ENCODE peak calls at places on chromosome 15, in six cellular contexts. One of them, this sample, is unnamed.

GRCh38 chr15:40354408-40355171 is 3.4 kb upstream of the DISP2 start:
- DNase-seq in NCI-H2029: no peak
- DNase-seq in NCI-H748 treated with DMSO at 0.1 percent for 48 hours: no peak
- DNase-seq in activated CD8-positive, alpha-beta memory T cell treated with anti-CD3 and anti-CD28 coated beads for 24 hours: no peak
- DNase-seq in stimulated activated CD4-positive, alpha-beta T cell treated with anti-CD3 and anti-CD28 coated beads, Interleukin-2, amount 100 ng/mL, for 48 hours: no peak
- DNase-seq in CD4-positive, CD25-positive, alpha-beta regulatory T cell: no peak
- DNase-seq in this sample: no peak

GRCh38 chr15:80785335-80785734 is 6.2 kb downstream of the CEMIP start:
- DNase-seq in NCI-H2029: no peak
- DNase-seq in NCI-H748 treated with DMSO at 0.1 percent for 48 hours: no peak
- DNase-seq in activated CD8-positive, alpha-beta memory T cell treated with anti-CD3 and anti-CD28 coated beads for 24 hours: no peak
- DNase-seq in stimulated activated CD4-positive, alpha-beta T cell treated with anti-CD3 and anti-CD28 coated beads, Interleukin-2, amount 100 ng/mL, for 48 hours: no peak
- DNase-seq in CD4-positive, CD25-positive, alpha-beta regulatory T cell: no peak
- DNase-seq in this sample: no peak

GRCh38 chr15:98653686-98654085 is 5.3 kb downstream of the IGF1R start:
- DNase-seq in NCI-H2029: no peak
- DNase-seq in NCI-H748 treated with DMSO at 0.1 percent for 48 hours: no peak
- DNase-seq in activated CD8-positive, alpha-beta memory T cell treated with anti-CD3 and anti-CD28 coated beads for 24 hours: no peak
- DNase-seq in stimulated activated CD4-positive, alpha-beta T cell treated with anti-CD3 and anti-CD28 coated beads, Interleukin-2, amount 100 ng/mL, for 48 hours: no peak
- DNase-seq in CD4-positive, CD25-positive, alpha-beta regulatory T cell: peak; percentile 7
- DNase-seq in this sample: no peak

GRCh38 chr15:89812126-89812846 is 2.4 kb downstream of the ANPEP start:
- DNase-seq in NCI-H2029: no peak
- DNase-seq in NCI-H748 treated with DMSO at 0.1 percent for 48 hours: no peak
- DNase-seq in activated CD8-positive, alpha-beta memory T cell treated with anti-CD3 and anti-CD28 coated beads for 24 hours: no peak
- DNase-seq in stimulated activated CD4-positive, alpha-beta T cell treated with anti-CD3 and anti-CD28 coated beads, Interleukin-2, amount 100 ng/mL, for 48 hours: no peak
- DNase-seq in CD4-positive, CD25-positive, alpha-beta regulatory T cell: no peak
- DNase-seq in this sample: peak; percentile 73

GRCh38 chr15:28977377-28978010 is 91.7 kb downstream of the APBA2 start:
- DNase-seq in NCI-H2029: no peak
- DNase-seq in NCI-H748 treated with DMSO at 0.1 percent for 48 hours: no peak
- DNase-seq in activated CD8-positive, alpha-beta memory T cell treated with anti-CD3 and anti-CD28 coated beads for 24 hours: peak; percentile 46
- DNase-seq in stimulated activated CD4-positive, alpha-beta T cell treated with anti-CD3 and anti-CD28 coated beads, Interleukin-2, amount 100 ng/mL, for 48 hours: no peak
- DNase-seq in CD4-positive, CD25-positive, alpha-beta regulatory T cell: no peak
- DNase-seq in this sample: peak; percentile 99

GRCh38 chr15:90592144-90592887 is 62.6 kb downstream of the CRTC3 start:
- DNase-seq in NCI-H2029: no peak
- DNase-seq in NCI-H748 treated with DMSO at 0.1 percent for 48 hours: no peak
- DNase-seq in activated CD8-positive, alpha-beta memory T cell treated with anti-CD3 and anti-CD28 coated beads for 24 hours: no peak
- DNase-seq in stimulated activated CD4-positive, alpha-beta T cell treated with anti-CD3 and anti-CD28 coated beads, Interleukin-2, amount 100 ng/mL, for 48 hours: no peak
- DNase-seq in CD4-positive, CD25-positive, alpha-beta regulatory T cell: no peak
- DNase-seq in this sample: peak; percentile 57

GRCh38 chr15:20340931-20341661 is 200.5 kb downstream of the GOLGA6L6 start:
- DNase-seq in NCI-H2029: no peak
- DNase-seq in NCI-H748 treated with DMSO at 0.1 percent for 48 hours: no peak
- DNase-seq in activated CD8-positive, alpha-beta memory T cell treated with anti-CD3 and anti-CD28 coated beads for 24 hours: peak; percentile 72
- DNase-seq in stimulated activated CD4-positive, alpha-beta T cell treated with anti-CD3 and anti-CD28 coated beads, Interleukin-2, amount 100 ng/mL, for 48 hours: no peak
- DNase-seq in CD4-positive, CD25-positive, alpha-beta regulatory T cell: peak; percentile 24
- DNase-seq in this sample: peak; percentile 19

GRCh38 chr15:91465696-91466095 is 365.6 kb downstream of the SV2B start:
- DNase-seq in NCI-H2029: peak; percentile 28
- DNase-seq in NCI-H748 treated with DMSO at 0.1 percent for 48 hours: peak; percentile 76
- DNase-seq in activated CD8-positive, alpha-beta memory T cell treated with anti-CD3 and anti-CD28 coated beads for 24 hours: no peak
- DNase-seq in stimulated activated CD4-positive, alpha-beta T cell treated with anti-CD3 and anti-CD28 coated beads, Interleukin-2, amount 100 ng/mL, for 48 hours: no peak
- DNase-seq in CD4-positive, CD25-positive, alpha-beta regulatory T cell: no peak
- DNase-seq in this sample: no peak

GRCh38 chr15:31609243-31609642 is 282.6 kb downstream of the KLF13 start:
- DNase-seq in NCI-H2029: no peak
- DNase-seq in NCI-H748 treated with DMSO at 0.1 percent for 48 hours: no peak
- DNase-seq in activated CD8-positive, alpha-beta memory T cell treated with anti-CD3 and anti-CD28 coated beads for 24 hours: no peak
- DNase-seq in stimulated activated CD4-positive, alpha-beta T cell treated with anti-CD3 and anti-CD28 coated beads, Interleukin-2, amount 100 ng/mL, for 48 hours: no peak
- DNase-seq in CD4-positive, CD25-positive, alpha-beta regulatory T cell: no peak
- DNase-seq in this sample: no peak

GRCh38 chr15:89829616-89830440 is 15.2 kb upstream of the ANPEP start:
- DNase-seq in NCI-H2029: no peak
- DNase-seq in NCI-H748 treated with DMSO at 0.1 percent for 48 hours: no peak
- DNase-seq in activated CD8-positive, alpha-beta memory T cell treated with anti-CD3 and anti-CD28 coated beads for 24 hours: no peak
- DNase-seq in stimulated activated CD4-positive, alpha-beta T cell treated with anti-CD3 and anti-CD28 coated beads, Interleukin-2, amount 100 ng/mL, for 48 hours: no peak
- DNase-seq in CD4-positive, CD25-positive, alpha-beta regulatory T cell: no peak
- DNase-seq in this sample: no peak

GRCh38 chr15:38243278-38243677 is 9.4 kb upstream of the SPRED1 start:
- DNase-seq in NCI-H2029: no peak
- DNase-seq in NCI-H748 treated with DMSO at 0.1 percent for 48 hours: no peak
- DNase-seq in activated CD8-positive, alpha-beta memory T cell treated with anti-CD3 and anti-CD28 coated beads for 24 hours: no peak
- DNase-seq in stimulated activated CD4-positive, alpha-beta T cell treated with anti-CD3 and anti-CD28 coated beads, Interleukin-2, amount 100 ng/mL, for 48 hours: no peak
- DNase-seq in CD4-positive, CD25-positive, alpha-beta regulatory T cell: no peak
- DNase-seq in this sample: no peak

GRCh38 chr15:58015565-58015964 is 49.9 kb downstream of the ALDH1A2 start:
- DNase-seq in NCI-H2029: no peak
- DNase-seq in NCI-H748 treated with DMSO at 0.1 percent for 48 hours: no peak
- DNase-seq in activated CD8-positive, alpha-beta memory T cell treated with anti-CD3 and anti-CD28 coated beads for 24 hours: no peak
- DNase-seq in stimulated activated CD4-positive, alpha-beta T cell treated with anti-CD3 and anti-CD28 coated beads, Interleukin-2, amount 100 ng/mL, for 48 hours: no peak
- DNase-seq in CD4-positive, CD25-positive, alpha-beta regulatory T cell: no peak
- DNase-seq in this sample: no peak

GRCh38 chr15:99429681-99430081 is 136.1 kb upstream of the MEF2A start:
- DNase-seq in NCI-H2029: no peak
- DNase-seq in NCI-H748 treated with DMSO at 0.1 percent for 48 hours: no peak
- DNase-seq in activated CD8-positive, alpha-beta memory T cell treated with anti-CD3 and anti-CD28 coated beads for 24 hours: no peak
- DNase-seq in stimulated activated CD4-positive, alpha-beta T cell treated with anti-CD3 and anti-CD28 coated beads, Interleukin-2, amount 100 ng/mL, for 48 hours: no peak
- DNase-seq in CD4-positive, CD25-positive, alpha-beta regulatory T cell: no peak
- DNase-seq in this sample: no peak

GRCh38 chr15:48796930-48797329 is 13.9 kb downstream of the CEP152 start:
- DNase-seq in NCI-H2029: no peak
- DNase-seq in NCI-H748 treated with DMSO at 0.1 percent for 48 hours: no peak
- DNase-seq in activated CD8-positive, alpha-beta memory T cell treated with anti-CD3 and anti-CD28 coated beads for 24 hours: no peak
- DNase-seq in stimulated activated CD4-positive, alpha-beta T cell treated with anti-CD3 and anti-CD28 coated beads, Interleukin-2, amount 100 ng/mL, for 48 hours: no peak
- DNase-seq in CD4-positive, CD25-positive, alpha-beta regulatory T cell: peak; percentile 50
- DNase-seq in this sample: no peak

GRCh38 chr15:92714071-92714456 is 58.5 kb upstream of the FAM174B start:
- DNase-seq in NCI-H2029: no peak
- DNase-seq in NCI-H748 treated with DMSO at 0.1 percent for 48 hours: no peak
- DNase-seq in activated CD8-positive, alpha-beta memory T cell treated with anti-CD3 and anti-CD28 coated beads for 24 hours: peak; percentile 65
- DNase-seq in stimulated activated CD4-positive, alpha-beta T cell treated with anti-CD3 and anti-CD28 coated beads, Interleukin-2, amount 100 ng/mL, for 48 hours: no peak
- DNase-seq in CD4-positive, CD25-positive, alpha-beta regulatory T cell: no peak
- DNase-seq in this sample: peak; percentile 28

GRCh38 chr15:74826372-74826819 is at the start of gene CPLX3:
- DNase-seq in NCI-H2029: no peak
- DNase-seq in NCI-H748 treated with DMSO at 0.1 percent for 48 hours: no peak
- DNase-seq in activated CD8-positive, alpha-beta memory T cell treated with anti-CD3 and anti-CD28 coated beads for 24 hours: peak; percentile 71
- DNase-seq in stimulated activated CD4-positive, alpha-beta T cell treated with anti-CD3 and anti-CD28 coated beads, Interleukin-2, amount 100 ng/mL, for 48 hours: peak; percentile 39
- DNase-seq in CD4-positive, CD25-positive, alpha-beta regulatory T cell: no peak
- DNase-seq in this sample: no peak

GRCh38 chr15:61479601-61480000 is 250.5 kb upstream of the RORA start:
- DNase-seq in NCI-H2029: no peak
- DNase-seq in NCI-H748 treated with DMSO at 0.1 percent for 48 hours: no peak
- DNase-seq in activated CD8-positive, alpha-beta memory T cell treated with anti-CD3 and anti-CD28 coated beads for 24 hours: no peak
- DNase-seq in stimulated activated CD4-positive, alpha-beta T cell treated with anti-CD3 and anti-CD28 coated beads, Interleukin-2, amount 100 ng/mL, for 48 hours: no peak
- DNase-seq in CD4-positive, CD25-positive, alpha-beta regulatory T cell: no peak
- DNase-seq in this sample: peak; percentile 27

GRCh38 chr15:39887832-39888231 is 32.2 kb downstream of the GPR176 start:
- DNase-seq in NCI-H2029: no peak
- DNase-seq in NCI-H748 treated with DMSO at 0.1 percent for 48 hours: no peak
- DNase-seq in activated CD8-positive, alpha-beta memory T cell treated with anti-CD3 and anti-CD28 coated beads for 24 hours: no peak
- DNase-seq in stimulated activated CD4-positive, alpha-beta T cell treated with anti-CD3 and anti-CD28 coated beads, Interleukin-2, amount 100 ng/mL, for 48 hours: no peak
- DNase-seq in CD4-positive, CD25-positive, alpha-beta regulatory T cell: peak; percentile 33
- DNase-seq in this sample: peak; percentile 66

GRCh38 chr15:48622227-48622626 is 23.3 kb downstream of the FBN1 start:
- DNase-seq in NCI-H2029: no peak
- DNase-seq in NCI-H748 treated with DMSO at 0.1 percent for 48 hours: no peak
- DNase-seq in activated CD8-positive, alpha-beta memory T cell treated with anti-CD3 and anti-CD28 coated beads for 24 hours: no peak
- DNase-seq in stimulated activated CD4-positive, alpha-beta T cell treated with anti-CD3 and anti-CD28 coated beads, Interleukin-2, amount 100 ng/mL, for 48 hours: no peak
- DNase-seq in CD4-positive, CD25-positive, alpha-beta regulatory T cell: no peak
- DNase-seq in this sample: no peak

GRCh38 chr15:51269496-51269895 is 68.9 kb downstream of the CYP19A1 start:
- DNase-seq in NCI-H2029: no peak
- DNase-seq in NCI-H748 treated with DMSO at 0.1 percent for 48 hours: no peak
- DNase-seq in activated CD8-positive, alpha-beta memory T cell treated with anti-CD3 and anti-CD28 coated beads for 24 hours: no peak
- DNase-seq in stimulated activated CD4-positive, alpha-beta T cell treated with anti-CD3 and anti-CD28 coated beads, Interleukin-2, amount 100 ng/mL, for 48 hours: no peak
- DNase-seq in CD4-positive, CD25-positive, alpha-beta regulatory T cell: no peak
- DNase-seq in this sample: no peak

GRCh38 chr15:29805043-29805707 is 17.1 kb downstream of the TJP1 start:
- DNase-seq in NCI-H2029: no peak
- DNase-seq in NCI-H748 treated with DMSO at 0.1 percent for 48 hours: no peak
- DNase-seq in activated CD8-positive, alpha-beta memory T cell treated with anti-CD3 and anti-CD28 coated beads for 24 hours: no peak
- DNase-seq in stimulated activated CD4-positive, alpha-beta T cell treated with anti-CD3 and anti-CD28 coated beads, Interleukin-2, amount 100 ng/mL, for 48 hours: no peak
- DNase-seq in CD4-positive, CD25-positive, alpha-beta regulatory T cell: no peak
- DNase-seq in this sample: peak; percentile 50

GRCh38 chr15:71313806-71314205 is 198.5 kb downstream of the THSD4 start:
- DNase-seq in NCI-H2029: no peak
- DNase-seq in NCI-H748 treated with DMSO at 0.1 percent for 48 hours: no peak
- DNase-seq in activated CD8-positive, alpha-beta memory T cell treated with anti-CD3 and anti-CD28 coated beads for 24 hours: no peak
- DNase-seq in stimulated activated CD4-positive, alpha-beta T cell treated with anti-CD3 and anti-CD28 coated beads, Interleukin-2, amount 100 ng/mL, for 48 hours: no peak
- DNase-seq in CD4-positive, CD25-positive, alpha-beta regulatory T cell: no peak
- DNase-seq in this sample: no peak

GRCh38 chr15:80093854-80094418 is 34.5 kb downstream of the ZFAND6 start:
- DNase-seq in NCI-H2029: no peak
- DNase-seq in NCI-H748 treated with DMSO at 0.1 percent for 48 hours: no peak
- DNase-seq in activated CD8-positive, alpha-beta memory T cell treated with anti-CD3 and anti-CD28 coated beads for 24 hours: no peak
- DNase-seq in stimulated activated CD4-positive, alpha-beta T cell treated with anti-CD3 and anti-CD28 coated beads, Interleukin-2, amount 100 ng/mL, for 48 hours: peak; percentile 7
- DNase-seq in CD4-positive, CD25-positive, alpha-beta regulatory T cell: no peak
- DNase-seq in this sample: peak; percentile 68

GRCh38 chr15:91385301-91385700 is 285.2 kb downstream of the SV2B start:
- DNase-seq in NCI-H2029: no peak
- DNase-seq in NCI-H748 treated with DMSO at 0.1 percent for 48 hours: no peak
- DNase-seq in activated CD8-positive, alpha-beta memory T cell treated with anti-CD3 and anti-CD28 coated beads for 24 hours: no peak
- DNase-seq in stimulated activated CD4-positive, alpha-beta T cell treated with anti-CD3 and anti-CD28 coated beads, Interleukin-2, amount 100 ng/mL, for 48 hours: no peak
- DNase-seq in CD4-positive, CD25-positive, alpha-beta regulatory T cell: no peak
- DNase-seq in this sample: peak; percentile 13

GRCh38 chr15:51086409-51086808 is 8.3 kb downstream of the TNFAIP8L3 start:
- DNase-seq in NCI-H2029: no peak
- DNase-seq in NCI-H748 treated with DMSO at 0.1 percent for 48 hours: no peak
- DNase-seq in activated CD8-positive, alpha-beta memory T cell treated with anti-CD3 and anti-CD28 coated beads for 24 hours: no peak
- DNase-seq in stimulated activated CD4-positive, alpha-beta T cell treated with anti-CD3 and anti-CD28 coated beads, Interleukin-2, amount 100 ng/mL, for 48 hours: no peak
- DNase-seq in CD4-positive, CD25-positive, alpha-beta regulatory T cell: no peak
- DNase-seq in this sample: no peak

GRCh38 chr15:39735120-39735717 is 47.4 kb downstream of the FSIP1 start:
- DNase-seq in NCI-H2029: no peak
- DNase-seq in NCI-H748 treated with DMSO at 0.1 percent for 48 hours: no peak
- DNase-seq in activated CD8-positive, alpha-beta memory T cell treated with anti-CD3 and anti-CD28 coated beads for 24 hours: no peak
- DNase-seq in stimulated activated CD4-positive, alpha-beta T cell treated with anti-CD3 and anti-CD28 coated beads, Interleukin-2, amount 100 ng/mL, for 48 hours: no peak
- DNase-seq in CD4-positive, CD25-positive, alpha-beta regulatory T cell: no peak
- DNase-seq in this sample: no peak

GRCh38 chr15:51092480-51092879 is 2.2 kb downstream of the TNFAIP8L3 start:
- DNase-seq in NCI-H2029: no peak
- DNase-seq in NCI-H748 treated with DMSO at 0.1 percent for 48 hours: no peak
- DNase-seq in activated CD8-positive, alpha-beta memory T cell treated with anti-CD3 and anti-CD28 coated beads for 24 hours: no peak
- DNase-seq in stimulated activated CD4-positive, alpha-beta T cell treated with anti-CD3 and anti-CD28 coated beads, Interleukin-2, amount 100 ng/mL, for 48 hours: no peak
- DNase-seq in CD4-positive, CD25-positive, alpha-beta regulatory T cell: no peak
- DNase-seq in this sample: no peak

GRCh38 chr15:70835415-70835814 is 18.5 kb downstream of the LARP6 start:
- DNase-seq in NCI-H2029: no peak
- DNase-seq in NCI-H748 treated with DMSO at 0.1 percent for 48 hours: no peak
- DNase-seq in activated CD8-positive, alpha-beta memory T cell treated with anti-CD3 and anti-CD28 coated beads for 24 hours: no peak
- DNase-seq in stimulated activated CD4-positive, alpha-beta T cell treated with anti-CD3 and anti-CD28 coated beads, Interleukin-2, amount 100 ng/mL, for 48 hours: no peak
- DNase-seq in CD4-positive, CD25-positive, alpha-beta regulatory T cell: no peak
- DNase-seq in this sample: no peak

GRCh38 chr15:74278269-74278668 is 42.1 kb downstream of the CCDC33 start:
- DNase-seq in NCI-H2029: no peak
- DNase-seq in NCI-H748 treated with DMSO at 0.1 percent for 48 hours: no peak
- DNase-seq in activated CD8-positive, alpha-beta memory T cell treated with anti-CD3 and anti-CD28 coated beads for 24 hours: no peak
- DNase-seq in stimulated activated CD4-positive, alpha-beta T cell treated with anti-CD3 and anti-CD28 coated beads, Interleukin-2, amount 100 ng/mL, for 48 hours: no peak
- DNase-seq in CD4-positive, CD25-positive, alpha-beta regulatory T cell: no peak
- DNase-seq in this sample: no peak

GRCh38 chr15:57306305-57306943 is 69.9 kb upstream of the CGNL1 start:
- DNase-seq in NCI-H2029: peak; percentile 45
- DNase-seq in NCI-H748 treated with DMSO at 0.1 percent for 48 hours: peak; percentile 84
- DNase-seq in activated CD8-positive, alpha-beta memory T cell treated with anti-CD3 and anti-CD28 coated beads for 24 hours: peak; percentile 95
- DNase-seq in stimulated activated CD4-positive, alpha-beta T cell treated with anti-CD3 and anti-CD28 coated beads, Interleukin-2, amount 100 ng/mL, for 48 hours: peak; percentile 92
- DNase-seq in CD4-positive, CD25-positive, alpha-beta regulatory T cell: peak; percentile 73
- DNase-seq in this sample: peak; percentile 47

GRCh38 chr15:57595011-57595866 is 3.5 kb downstream of the MYZAP start:
- DNase-seq in NCI-H2029: peak; percentile 53
- DNase-seq in NCI-H748 treated with DMSO at 0.1 percent for 48 hours: no peak
- DNase-seq in activated CD8-positive, alpha-beta memory T cell treated with anti-CD3 and anti-CD28 coated beads for 24 hours: no peak
- DNase-seq in stimulated activated CD4-positive, alpha-beta T cell treated with anti-CD3 and anti-CD28 coated beads, Interleukin-2, amount 100 ng/mL, for 48 hours: no peak
- DNase-seq in CD4-positive, CD25-positive, alpha-beta regulatory T cell: no peak
- DNase-seq in this sample: no peak

GRCh38 chr15:92149029-92149428 is 244.7 kb upstream of the ST8SIA2 start:
- DNase-seq in NCI-H2029: no peak
- DNase-seq in NCI-H748 treated with DMSO at 0.1 percent for 48 hours: no peak
- DNase-seq in activated CD8-positive, alpha-beta memory T cell treated with anti-CD3 and anti-CD28 coated beads for 24 hours: no peak
- DNase-seq in stimulated activated CD4-positive, alpha-beta T cell treated with anti-CD3 and anti-CD28 coated beads, Interleukin-2, amount 100 ng/mL, for 48 hours: no peak
- DNase-seq in CD4-positive, CD25-positive, alpha-beta regulatory T cell: no peak
- DNase-seq in this sample: no peak

GRCh38 chr15:31150732-31151212 is 49.2 kb upstream of the TRPM1 start:
- DNase-seq in NCI-H2029: no peak
- DNase-seq in NCI-H748 treated with DMSO at 0.1 percent for 48 hours: no peak
- DNase-seq in activated CD8-positive, alpha-beta memory T cell treated with anti-CD3 and anti-CD28 coated beads for 24 hours: peak; percentile 37
- DNase-seq in stimulated activated CD4-positive, alpha-beta T cell treated with anti-CD3 and anti-CD28 coated beads, Interleukin-2, amount 100 ng/mL, for 48 hours: no peak
- DNase-seq in CD4-positive, CD25-positive, alpha-beta regulatory T cell: no peak
- DNase-seq in this sample: no peak

This sample was measured in A172.